ENCODE peak calls at places on chromosome 18, in five cellular contexts. One of them, this sample, is unnamed.

GRCh38 chr18:29174891-29175290 is 998.0 kb upstream of the CDH2 start:
- DNase-seq in IMR-90: no peak
- DNase-seq in adrenal gland: no peak
- DNase-seq in sigmoid colon: no peak
- DNase-seq in GM12878: no peak
- DNase-seq in this sample: no peak

GRCh38 chr18:456361-456821 is 44.1 kb downstream of the COLEC12 start:
- DNase-seq in IMR-90: peak; percentile 43
- DNase-seq in adrenal gland: no peak
- DNase-seq in sigmoid colon: peak; percentile 93
- DNase-seq in GM12878: no peak
- DNase-seq in this sample: peak; percentile 55

GRCh38 chr18:10230072-10230471 is 224.4 kb upstream of the APCDD1 start:
- DNase-seq in IMR-90: peak; percentile 83
- DNase-seq in adrenal gland: no peak
- DNase-seq in sigmoid colon: no peak
- DNase-seq in GM12878: no peak
- DNase-seq in this sample: no peak

GRCh38 chr18:5463836-5464235 is 80.0 kb downstream of the EPB41L3 start:
- DNase-seq in IMR-90: no peak
- DNase-seq in adrenal gland: no peak
- DNase-seq in sigmoid colon: no peak
- DNase-seq in GM12878: no peak
- DNase-seq in this sample: no peak

GRCh38 chr18:69725855-69726508 is 221.7 kb downstream of the CD226 start:
- DNase-seq in IMR-90: no peak
- DNase-seq in adrenal gland: no peak
- DNase-seq in sigmoid colon: no peak
- DNase-seq in GM12878: no peak
- DNase-seq in this sample: no peak

GRCh38 chr18:10113156-10114022 is 199.6 kb downstream of the VAPA start:
- DNase-seq in IMR-90: no peak
- DNase-seq in adrenal gland: no peak
- DNase-seq in sigmoid colon: peak; percentile 74
- DNase-seq in GM12878: no peak
- DNase-seq in this sample: peak; percentile 36

GRCh38 chr18:45060102-45060501 is 379.4 kb downstream of the SETBP1 start:
- DNase-seq in IMR-90: no peak
- DNase-seq in adrenal gland: no peak
- DNase-seq in sigmoid colon: no peak
- DNase-seq in GM12878: no peak
- DNase-seq in this sample: no peak

GRCh38 chr18:38940863-38941531 is 1375.4 kb upstream of the CELF4 start:
- DNase-seq in IMR-90: peak; percentile 53
- DNase-seq in adrenal gland: no peak
- DNase-seq in sigmoid colon: no peak
- DNase-seq in GM12878: peak; percentile 99
- DNase-seq in this sample: no peak

GRCh38 chr18:48544661-48545415 is 6.0 kb downstream of the CTIF start:
- DNase-seq in IMR-90: no peak
- DNase-seq in adrenal gland: peak; percentile 11
- DNase-seq in sigmoid colon: no peak
- DNase-seq in GM12878: no peak
- DNase-seq in this sample: no peak

GRCh38 chr18:52750995-52751394 is 411.0 kb downstream of the DCC start:
- DNase-seq in IMR-90: no peak
- DNase-seq in adrenal gland: no peak
- DNase-seq in sigmoid colon: no peak
- DNase-seq in GM12878: no peak
- DNase-seq in this sample: no peak

GRCh38 chr18:52237551-52237950 is 102.4 kb upstream of the DCC start:
- DNase-seq in IMR-90: peak; percentile 0
- DNase-seq in adrenal gland: no peak
- DNase-seq in sigmoid colon: no peak
- DNase-seq in GM12878: no peak
- DNase-seq in this sample: no peak

GRCh38 chr18:30588673-30589164 is 453.8 kb downstream of the DSC3 start:
- DNase-seq in IMR-90: no peak
- DNase-seq in adrenal gland: no peak
- DNase-seq in sigmoid colon: no peak
- DNase-seq in GM12878: no peak
- DNase-seq in this sample: no peak

GRCh38 chr18:46051731-46052461 is 20.2 kb downstream of the PSTPIP2 start:
- DNase-seq in IMR-90: peak; percentile 93
- DNase-seq in adrenal gland: no peak
- DNase-seq in sigmoid colon: no peak
- DNase-seq in GM12878: no peak
- DNase-seq in this sample: peak; percentile 65

GRCh38 chr18:70377317-70377799 is 88.5 kb downstream of the SOCS6 start:
- DNase-seq in IMR-90: no peak
- DNase-seq in adrenal gland: no peak
- DNase-seq in sigmoid colon: no peak
- DNase-seq in GM12878: no peak
- DNase-seq in this sample: no peak

GRCh38 chr18:10851824-10852225 is 297.5 kb downstream of the PIEZO2 start:
- DNase-seq in IMR-90: peak; percentile 81
- DNase-seq in adrenal gland: no peak
- DNase-seq in sigmoid colon: no peak
- DNase-seq in GM12878: peak; percentile 61
- DNase-seq in this sample: no peak

GRCh38 chr18:63157293-63158011 is 162.1 kb downstream of the BCL2 start:
- DNase-seq in IMR-90: no peak
- DNase-seq in adrenal gland: no peak
- DNase-seq in sigmoid colon: no peak
- DNase-seq in GM12878: peak; percentile 84
- DNase-seq in this sample: peak; percentile 60

GRCh38 chr18:341102-341501 is 73.3 kb upstream of the THOC1 start:
- DNase-seq in IMR-90: no peak
- DNase-seq in adrenal gland: no peak
- DNase-seq in sigmoid colon: no peak
- DNase-seq in GM12878: no peak
- DNase-seq in this sample: no peak

GRCh38 chr18:54815086-54815485 is 13.2 kb upstream of the RAB27B start:
- DNase-seq in IMR-90: no peak
- DNase-seq in adrenal gland: no peak
- DNase-seq in sigmoid colon: no peak
- DNase-seq in GM12878: no peak
- DNase-seq in this sample: no peak

GRCh38 chr18:9508446-9509025 is 33.2 kb downstream of the RALBP1 start:
- DNase-seq in IMR-90: peak; percentile 9
- DNase-seq in adrenal gland: no peak
- DNase-seq in sigmoid colon: no peak
- DNase-seq in GM12878: no peak
- DNase-seq in this sample: no peak

GRCh38 chr18:25805323-25805722 is 285.1 kb downstream of the SS18 start:
- DNase-seq in IMR-90: peak; percentile 89
- DNase-seq in adrenal gland: peak; percentile 42
- DNase-seq in sigmoid colon: no peak
- DNase-seq in GM12878: no peak
- DNase-seq in this sample: peak; percentile 23

GRCh38 chr18:51278045-51278649 is 80.7 kb upstream of the MEX3C start:
- DNase-seq in IMR-90: no peak
- DNase-seq in adrenal gland: peak; percentile 32
- DNase-seq in sigmoid colon: no peak
- DNase-seq in GM12878: no peak
- DNase-seq in this sample: no peak

GRCh38 chr18:74342416-74343043 is 26.9 kb downstream of the C18orf63 start:
- DNase-seq in IMR-90: peak; percentile 77
- DNase-seq in adrenal gland: peak; percentile 42
- DNase-seq in sigmoid colon: no peak
- DNase-seq in GM12878: no peak
- DNase-seq in this sample: no peak

DNA sequence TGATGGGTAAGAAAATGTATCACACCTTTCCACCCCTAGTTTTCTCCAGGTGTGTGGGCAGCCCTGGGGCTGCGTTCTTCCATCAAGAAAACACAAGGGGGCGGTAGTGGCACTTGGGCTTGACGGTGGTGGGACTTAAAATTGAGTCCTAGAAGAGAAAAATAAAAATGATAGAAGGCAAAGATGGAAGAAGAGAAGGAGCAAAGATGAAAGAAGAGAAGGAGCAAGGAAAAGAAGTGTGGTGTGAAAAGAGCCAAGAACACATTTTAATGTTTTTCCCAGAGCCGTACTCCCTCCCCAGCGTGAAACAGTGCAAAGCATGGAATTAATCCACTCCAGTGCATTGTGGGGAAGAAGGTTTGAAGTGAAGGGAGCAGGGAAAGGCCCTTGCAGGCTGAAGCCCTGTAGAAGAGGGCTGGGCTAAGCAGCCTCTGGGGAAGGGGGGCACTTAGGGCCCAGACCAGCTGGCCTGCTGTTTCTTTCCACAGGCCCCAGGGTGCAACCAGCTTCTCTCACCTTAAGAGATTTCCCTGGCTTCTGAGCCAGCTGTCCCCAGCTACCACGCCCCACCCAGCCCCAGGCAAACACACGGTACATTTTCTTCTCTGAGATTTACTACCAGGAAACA is 256.8 kb downstream of the RNF152 start:
- DNase-seq in IMR-90: peak; percentile 63
- DNase-seq in adrenal gland: peak; percentile 53
- DNase-seq in sigmoid colon: peak; percentile 68
- DNase-seq in GM12878: no peak
- DNase-seq in this sample: peak; percentile 13
- TF ChIP-seq POLR2A in IMR-90: peak; percentile 41
- TF ChIP-seq POLR2A in adrenal gland: no peak
- TF ChIP-seq POLR2A in sigmoid colon: no peak
- TF ChIP-seq POLR2A in GM12878: no peak
- TF ChIP-seq POLR2A in this sample: no peak

DNA sequence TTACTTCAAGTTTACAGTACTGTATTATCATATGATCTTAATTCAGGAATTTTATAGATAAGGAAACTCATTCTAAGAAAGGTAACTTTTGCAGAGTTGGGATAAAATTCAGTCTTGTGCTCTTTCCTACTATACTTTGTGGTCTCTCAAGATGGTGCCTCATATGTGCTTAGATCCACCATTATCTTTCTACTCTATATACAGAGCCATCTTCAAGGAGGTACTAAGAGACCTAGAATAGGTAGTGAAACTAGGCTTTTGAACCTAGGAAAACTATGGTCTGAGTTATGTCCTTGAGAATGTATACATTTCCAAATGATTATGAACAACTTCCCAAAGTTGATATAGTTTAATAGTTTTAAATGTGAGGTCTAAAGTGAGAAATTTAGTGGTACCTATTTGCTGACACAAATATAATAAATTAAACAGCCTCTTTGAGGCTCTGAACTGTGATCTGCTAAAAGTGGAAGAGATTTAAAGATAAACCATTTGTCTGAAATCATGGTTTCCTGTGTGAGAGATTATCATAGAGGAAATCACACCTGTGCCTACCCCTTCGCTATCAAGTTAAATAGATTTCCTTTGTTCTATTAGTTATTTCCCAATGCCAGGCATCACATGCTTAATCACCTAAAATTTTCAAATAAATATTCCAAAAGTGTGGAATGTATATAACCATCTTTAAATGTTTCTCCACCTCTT is 27.2 kb downstream of the ACAA2 start:
- DNase-seq in IMR-90: no peak
- DNase-seq in adrenal gland: no peak
- DNase-seq in sigmoid colon: no peak
- DNase-seq in GM12878: no peak
- DNase-seq in this sample: no peak
- H3K27ac ChIP-seq in IMR-90: no peak overlapping the region
- H3K27ac ChIP-seq in adrenal gland: no peak overlapping the region
- H3K27ac ChIP-seq in sigmoid colon: no peak overlapping the region
- H3K27ac ChIP-seq in GM12878: no peak overlapping the region
- H3K27ac ChIP-seq in this sample: no peak overlapping the region

DNA sequence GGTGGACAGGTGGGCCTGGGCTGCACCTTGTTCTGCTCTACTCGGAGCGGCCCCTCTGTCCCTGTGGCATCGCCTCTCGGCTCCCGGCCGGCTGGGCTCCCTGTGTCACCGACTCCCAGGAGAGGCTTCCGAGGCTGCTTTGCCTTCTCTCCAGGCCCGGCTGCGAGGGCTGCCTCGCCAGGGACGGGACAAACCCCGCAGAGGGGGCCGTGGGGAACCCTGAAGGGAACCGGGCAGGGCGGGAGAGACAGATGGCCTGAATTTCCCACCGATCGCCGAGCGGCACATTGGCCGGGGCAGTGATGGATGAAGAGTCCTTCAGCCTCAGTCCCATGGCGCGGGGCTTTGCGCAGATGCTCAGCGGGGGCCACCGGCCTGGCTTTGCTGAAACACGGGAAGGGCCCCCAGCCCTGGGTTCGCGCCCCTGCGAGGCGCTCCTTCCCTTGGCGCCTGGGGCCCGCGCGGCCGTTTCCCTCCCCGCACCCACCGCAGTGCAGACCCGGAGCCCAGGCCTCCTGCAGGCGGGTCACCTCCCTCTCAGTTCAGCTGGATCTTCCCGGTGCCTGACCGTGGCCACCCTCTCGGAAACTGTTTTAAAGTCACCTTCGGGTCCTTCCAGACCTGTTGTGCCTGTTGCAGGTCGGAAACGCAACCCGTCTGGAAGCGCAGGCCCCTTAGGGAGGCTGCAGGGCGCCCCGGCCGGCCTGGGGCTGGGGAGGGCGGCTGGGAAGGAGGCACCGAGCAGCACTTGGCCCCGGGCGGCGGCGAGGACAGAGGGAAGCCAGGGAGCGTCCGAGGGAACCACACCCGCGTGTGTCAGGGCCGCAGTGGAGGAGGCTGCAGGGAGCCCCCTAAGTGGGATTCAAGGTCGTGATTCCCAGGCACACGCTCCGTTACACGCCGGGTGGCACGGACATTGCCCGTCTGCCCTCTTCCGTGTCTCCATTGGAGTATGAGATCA is 341.9 kb upstream of the SALL3 start:
- DNase-seq in IMR-90: no peak
- DNase-seq in adrenal gland: no peak
- DNase-seq in sigmoid colon: no peak
- DNase-seq in GM12878: no peak
- DNase-seq in this sample: no peak
- H3K36me3 ChIP-seq in IMR-90: no peaks in the 10 kb centered on the region
- H3K36me3 ChIP-seq in adrenal gland: no peaks in the 10 kb centered on the region
- H3K36me3 ChIP-seq in sigmoid colon: no peaks in the 10 kb centered on the region
- H3K36me3 ChIP-seq in GM12878: no peaks in the 10 kb centered on the region
- H3K36me3 ChIP-seq in this sample: no peaks in the 10 kb centered on the region

DNA sequence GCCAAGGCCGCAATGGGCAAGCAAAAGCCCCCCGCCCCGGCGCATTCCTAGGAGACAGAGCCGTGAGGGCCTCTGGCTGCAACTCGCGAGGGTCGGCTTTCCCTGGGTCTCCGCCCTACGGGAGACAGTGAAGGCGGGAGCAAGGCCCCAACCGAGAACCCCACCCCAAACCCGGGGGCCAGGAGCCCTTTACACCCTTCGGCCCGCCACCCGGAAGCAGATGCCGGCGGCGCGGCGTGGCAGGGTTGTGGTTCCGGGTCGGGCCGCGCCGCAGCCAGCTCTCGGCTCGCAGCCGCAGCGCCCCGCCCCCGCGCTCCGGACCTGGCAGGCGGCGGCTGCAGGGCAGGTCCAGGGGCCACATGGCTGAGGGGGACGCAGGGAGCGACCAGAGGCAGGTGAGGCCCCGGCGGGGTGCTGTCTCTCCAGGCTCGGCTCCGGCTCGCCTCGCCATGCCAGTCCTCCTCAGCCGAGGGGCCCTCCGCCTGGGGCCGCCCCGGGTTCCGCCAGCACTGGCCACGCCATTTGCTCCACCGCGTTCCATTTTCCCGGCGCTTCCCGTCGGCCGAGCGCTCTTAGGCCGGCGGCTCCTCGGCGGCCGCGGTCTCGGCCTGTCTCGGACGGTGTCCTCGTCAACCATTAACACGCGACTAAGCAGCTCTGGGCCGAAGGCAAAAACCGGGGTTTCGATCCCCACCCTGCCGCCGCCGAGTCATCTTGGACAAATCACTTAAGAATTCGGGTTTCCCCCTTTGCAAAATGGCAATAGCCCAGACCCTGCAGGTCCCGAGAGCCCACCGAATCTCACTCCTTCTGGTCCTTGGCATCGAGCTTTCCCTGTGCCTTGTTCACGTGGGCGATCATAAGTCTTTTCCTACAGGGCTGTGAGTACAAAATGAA is at the start of gene IMPACT:
- DNase-seq in IMR-90: peak; percentile 72
- DNase-seq in adrenal gland: peak; percentile 85
- DNase-seq in sigmoid colon: peak; percentile 89
- DNase-seq in GM12878: no peak
- DNase-seq in this sample: peak; percentile 50
- TF ChIP-seq POLR2A in IMR-90: peak; percentile 62
- TF ChIP-seq POLR2A in adrenal gland: peak; percentile 65
- TF ChIP-seq POLR2A in sigmoid colon: peak; percentile 9
- TF ChIP-seq POLR2A in GM12878: peak; percentile 66
- TF ChIP-seq POLR2A in this sample: peak; percentile 30

This sample was measured in gastrocnemius medialis.